ENCODE peak calls at places on chromosomes 16 and 17, in eight cellular contexts. M is tibial nerve; U is H7; R is AG10803; O is tibial artery; W is upper lobe of right lung; S is CD4-positive, CD25-positive, alpha-beta regulatory T cell; D is fibroblast of mammary gland. P is an unnamed sample.

GRCh38 chr17:30519707-30520106 is 42.5 kb downstream of the GOSR1 start:
- DNase-seq in D (peak; percentile 94), R (peak; percentile 90), W (no peak), O (no peak), S (no peak), U (no peak), M (no peak), P (no peak)

GRCh38 chr16:4016648-4017047 is 99.6 kb downstream of the ADCY9 start:
- DNase-seq in S (no peak), W (no peak), D (peak; percentile 65), U (no peak), M (no peak), R (peak; percentile 77), O (no peak), P (no peak)

GRCh38 chr16:51968756-51969155 is 578.2 kb downstream of the TOX3 start:
- DNase-seq in U (no peak), O (no peak), R (peak; percentile 29), D (no peak), M (no peak), W (no peak), S (no peak), P (no peak)

GRCh38 chr16:68526143-68526781 is 12.8 kb upstream of the ZFP90 start:
- DNase-seq in W (no peak), R (no peak), U (no peak), D (no peak), M (no peak), S (peak; percentile 29), O (no peak), P (no peak)

GRCh38 chr16:4869147-4869790 is 22.0 kb downstream of the UBN1 start:
- DNase-seq in R (no peak), D (no peak), M (no peak), U (no peak), O (no peak), W (no peak), S (no peak), P (peak; percentile 47)

GRCh38 chr17:3924421-3925350 is 8.4 kb upstream of the P2RX1 start:
- DNase-seq in U (peak; percentile 62), S (no peak), M (no peak), D (no peak), R (no peak), W (no peak), O (no peak), P (no peak)

GRCh38 chr16:8892101-8892575 is 10.0 kb downstream of the LITAFD start:
- DNase-seq in R (no peak), O (peak; percentile 65), D (peak; percentile 18), M (peak; percentile 13), W (peak; percentile 39), S (no peak), U (no peak), P (no peak)

GRCh38 chr16:79982356-79982755 is 381.8 kb upstream of the MAF start:
- DNase-seq in O (no peak), S (no peak), U (no peak), W (no peak), R (no peak), D (no peak), M (no peak), P (no peak)

GRCh38 chr16:2691491-2692248 is 9.3 kb downstream of the KCTD5 start:
- DNase-seq in W (no peak), O (no peak), R (no peak), S (no peak), M (no peak), U (peak; percentile 48), D (no peak), P (no peak)

GRCh38 chr17:3639981-3640596 is 3.5 kb downstream of the CTNS start:
- DNase-seq in U (no peak), W (no peak), R (peak; percentile 38), M (no peak), S (peak; percentile 50), D (peak; percentile 42), O (no peak), P (no peak)

GRCh38 chr17:81580481-81580880 is 28.3 kb upstream of the FAAP100 start:
- DNase-seq in D (no peak), W (no peak), M (no peak), R (no peak), O (no peak), S (no peak), U (no peak), P (no peak)
- H3K4me3 ChIP-seq in D (no peak overlapping the region), W (no peak overlapping the region), M (no peak overlapping the region), R (no peak overlapping the region), O (no peak overlapping the region), S (no peak overlapping the region), U (no peak overlapping the region), P (no peak overlapping the region)

GRCh38 chr17:72125742-72126141 is 4.9 kb downstream of the SOX9 start:
- DNase-seq in D (peak; percentile 45), S (no peak), U (no peak), M (no peak), R (no peak), O (no peak), W (no peak), P (no peak)

GRCh38 chr17:72123496-72123963 is 2.7 kb downstream of the SOX9 start:
- DNase-seq in O (no peak), W (no peak), U (peak; percentile 70), D (no peak), M (no peak), S (no peak), R (no peak), P (no peak)

GRCh38 chr17:72125226-72125651 is 4.4 kb downstream of the SOX9 start:
- DNase-seq in M (no peak), R (no peak), D (no peak), U (peak; percentile 66), S (no peak), W (no peak), O (no peak), P (no peak)

GRCh38 chr17:72123964-72124791 is 3.4 kb downstream of the SOX9 start:
- DNase-seq in O (no peak), D (no peak), R (no peak), W (no peak), U (peak; percentile 81), S (no peak), M (no peak), P (no peak)

DNA sequence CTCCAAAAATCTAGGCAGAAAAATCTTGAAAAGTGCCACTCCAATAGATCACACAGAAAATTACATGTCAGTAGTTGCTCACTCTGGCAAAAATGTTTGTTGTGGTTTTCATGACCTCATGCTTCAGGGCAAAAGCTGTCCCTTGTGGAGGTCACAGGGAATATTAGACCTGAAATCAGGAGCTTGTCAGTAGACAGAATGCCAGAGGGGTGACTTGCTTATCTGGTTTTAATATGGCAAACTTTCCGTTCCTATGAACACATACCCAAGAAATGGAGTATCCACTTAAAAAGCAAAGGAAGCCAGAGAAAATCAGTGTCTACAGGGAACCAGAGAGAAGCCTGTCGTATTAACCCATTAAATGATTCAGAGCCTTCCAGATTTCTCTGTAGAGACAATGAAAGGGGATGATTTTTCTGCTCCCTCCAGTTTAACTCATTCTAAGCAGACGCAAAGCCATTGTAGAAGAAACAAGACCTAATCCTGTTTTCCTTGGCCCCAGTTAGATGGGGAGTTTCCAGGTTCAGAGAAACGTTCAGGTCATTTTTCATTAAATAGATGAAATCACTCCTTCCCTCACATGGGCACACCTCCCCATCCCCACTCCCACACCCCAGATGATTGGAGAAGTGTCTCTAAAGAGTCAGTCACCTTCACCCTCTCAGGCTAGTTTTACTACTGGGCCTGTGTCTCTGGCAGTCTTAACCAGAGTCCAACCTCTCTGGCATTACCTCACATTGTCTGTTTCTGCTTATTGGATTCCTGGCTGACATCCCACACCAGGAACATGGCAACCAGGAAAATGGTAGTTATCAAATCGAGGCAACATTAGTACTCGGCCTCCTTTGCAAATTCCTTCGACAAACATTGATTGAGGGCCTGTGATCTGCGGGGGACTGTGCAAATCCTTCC is 6.0 kb downstream of the SOX9 start:
- DNase-seq in R (peak; percentile 78), U (no peak), S (no peak), W (no peak), O (no peak), D (peak; percentile 70), M (no peak), P (no peak)
- H3K4me3 ChIP-seq in R (no peak overlapping the region), U (no peak overlapping the region), S (no peak overlapping the region), W (no peak overlapping the region), O (no peak overlapping the region), D (no peak overlapping the region), M (no peak overlapping the region), P (no peak overlapping the region)

GRCh38 chr17:43367588-43368242 is 31.1 kb upstream of the ARL4D start:
- DNase-seq in S (peak; percentile 80), R (peak; percentile 91), U (peak; percentile 66), W (no peak), M (no peak), D (peak; percentile 87), O (no peak), P (no peak)
- H3K4me3 ChIP-seq in S (peak overlapping the region; percentile 78), R (peak overlapping the region; percentile 58), U (no peak overlapping the region), W (peak overlapping the region; percentile 59), M (peak overlapping the region; percentile 76), D (peak overlapping the region; percentile 38), O (peak overlapping the region; percentile 75), P (peak overlapping the region; percentile 75)

DNA sequence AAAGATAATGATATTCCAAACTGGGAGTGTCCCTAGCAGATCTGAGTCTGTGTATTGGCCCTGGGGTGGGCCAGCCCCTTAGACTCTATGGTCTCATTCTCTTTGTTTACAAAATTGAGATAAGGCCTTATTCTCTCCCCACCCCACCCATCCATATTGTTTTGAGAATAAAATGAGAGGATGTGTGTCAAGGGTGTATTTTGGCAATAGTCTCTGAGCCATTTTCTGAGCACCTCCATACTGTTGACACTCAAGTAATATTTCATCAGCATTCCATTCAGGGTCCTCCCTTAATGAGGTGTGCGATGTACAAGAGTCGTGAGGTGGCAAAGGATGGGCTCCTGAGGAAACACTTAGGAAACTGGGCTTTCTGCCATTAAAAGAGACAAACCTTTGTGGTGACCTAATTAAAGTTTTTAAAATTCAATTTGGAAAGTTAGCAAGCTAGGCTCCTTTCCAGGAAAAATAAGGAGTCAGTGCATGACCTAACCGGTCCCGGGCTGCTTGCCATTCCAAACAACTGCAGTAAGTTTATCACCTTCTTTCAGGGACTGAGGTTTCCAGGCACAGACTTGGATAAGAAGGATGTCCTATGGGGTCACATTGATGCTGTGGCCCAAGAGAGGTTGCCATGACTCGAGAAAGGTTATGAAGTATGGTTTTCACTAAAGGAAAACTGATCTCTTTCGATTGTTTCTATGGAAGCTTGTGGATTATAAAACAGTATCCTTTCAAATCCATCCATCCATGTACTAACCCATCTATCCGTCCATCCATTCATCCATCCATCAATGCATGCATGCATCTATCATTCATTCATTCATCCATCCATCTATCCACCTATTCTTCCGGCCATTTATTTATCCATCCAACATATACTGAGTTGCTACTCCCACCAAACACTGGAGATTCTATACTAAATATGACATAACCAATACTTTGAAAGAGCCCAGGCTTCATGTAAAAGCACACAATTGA is 443.3 kb downstream of the UTP18 start:
- DNase-seq in U (no peak), W (no peak), R (no peak), M (peak; percentile 33), D (peak; percentile 63), S (no peak), O (peak; percentile 78), P (no peak)
- H3K4me3 ChIP-seq in U (no peak overlapping the region), W (no peak overlapping the region), R (no peak overlapping the region), M (no peak overlapping the region), D (no peak overlapping the region), S (no peak overlapping the region), O (no peak overlapping the region), P (no peak overlapping the region)

GRCh38 chr17:42411905-42412679 is 11.0 kb downstream of the CAVIN1 start:
- DNase-seq in R (no peak), W (no peak), M (no peak), U (no peak), S (no peak), D (no peak), O (no peak), P (no peak)
- H3K4me3 ChIP-seq in R (peak overlapping the region; percentile 24), W (no peak overlapping the region), M (peak overlapping the region; percentile 24), U (no peak overlapping the region), S (no peak overlapping the region), D (no peak overlapping the region), O (peak overlapping the region; percentile 38), P (peak overlapping the region; percentile 59)

P was measured in coronary artery.